ENCODE peak calls at places on chromosomes 6 and 20, in four cellular contexts. V is CD4-positive, CD25-positive, alpha-beta regulatory T cell; Y is left ventricle myocardium inferior; K is HCT116. R is an unnamed sample.

GRCh38 chr6:16799279-16800193 is 38.3 kb upstream of the ATXN1 start:
- DNase-seq in K (no peak), Y (no peak), V (no peak), R (no peak)

GRCh38 chr20:25324412-25324811 is 66.2 kb downstream of the ABHD12 start:
- DNase-seq in Y (no peak), V (no peak), K (no peak), R (no peak)

GRCh38 chr6:25414168-25414567 is 135.0 kb downstream of the CARMIL1 start:
- DNase-seq in Y (no peak), V (no peak), K (no peak), R (no peak)

GRCh38 chr6:18166314-18167007 is 11.2 kb downstream of the KDM1B start:
- DNase-seq in Y (no peak), K (no peak), V (no peak), R (no peak)

GRCh38 chr6:129104131-129104530 is 221.2 kb downstream of the LAMA2 start:
- DNase-seq in K (no peak), V (no peak), Y (no peak), R (no peak)

GRCh38 chr6:151495380-151495779 is 1.6 kb downstream of the CCDC170 start:
- DNase-seq in V (no peak), K (no peak), Y (no peak), R (no peak)

GRCh38 chr6:105196076-105196475 is 16.3 kb upstream of the POPDC3 start:
- DNase-seq in V (no peak), K (no peak), Y (no peak), R (no peak)

GRCh38 chr6:53437557-53438202 is 88.9 kb upstream of the ELOVL5 start:
- DNase-seq in V (peak; percentile 46), K (peak; percentile 67), Y (no peak), R (peak; percentile 71)

GRCh38 chr6:21462519-21462852 is 131.1 kb upstream of the SOX4 start:
- DNase-seq in K (no peak), Y (no peak), V (no peak), R (no peak)

GRCh38 chr6:159540883-159541282 is 152.2 kb downstream of the SOD2 start:
- DNase-seq in K (no peak), V (no peak), Y (no peak), R (no peak)

GRCh38 chr20:17501701-17502100 is 29.5 kb downstream of the BFSP1 start:
- DNase-seq in V (no peak), Y (no peak), K (no peak), R (no peak)

GRCh38 chr6:147699637-147700036 is 191.1 kb downstream of the SAMD5 start:
- DNase-seq in Y (no peak), V (no peak), K (peak; percentile 34), R (no peak)

GRCh38 chr6:118876814-118877213 is 17.1 kb upstream of the ASF1A start:
- DNase-seq in V (no peak), Y (no peak), K (no peak), R (no peak)

GRCh38 chr6:40586369-40586768 is 795 bp downstream of the LRFN2 start:
- DNase-seq in V (no peak), Y (no peak), K (no peak), R (no peak)

GRCh38 chr6:154590770-154591169 is 80.3 kb upstream of the CNKSR3 start:
- DNase-seq in K (no peak), Y (no peak), V (no peak), R (no peak)

GRCh38 chr6:38178584-38178886 is 359.0 kb downstream of the ZFAND3 start:
- DNase-seq in K (no peak), V (no peak), Y (no peak), R (no peak)

GRCh38 chr6:149716584-149716983 is 1.3 kb downstream of the LATS1 start:
- DNase-seq in Y (no peak), V (no peak), K (no peak), R (peak; percentile 79)
- H3K4me3 ChIP-seq in Y (peak overlapping the region; percentile 99), V (peak overlapping the region; percentile 87), K (peak overlapping the region; percentile 82), R (peak overlapping the region; percentile 99)

DNA sequence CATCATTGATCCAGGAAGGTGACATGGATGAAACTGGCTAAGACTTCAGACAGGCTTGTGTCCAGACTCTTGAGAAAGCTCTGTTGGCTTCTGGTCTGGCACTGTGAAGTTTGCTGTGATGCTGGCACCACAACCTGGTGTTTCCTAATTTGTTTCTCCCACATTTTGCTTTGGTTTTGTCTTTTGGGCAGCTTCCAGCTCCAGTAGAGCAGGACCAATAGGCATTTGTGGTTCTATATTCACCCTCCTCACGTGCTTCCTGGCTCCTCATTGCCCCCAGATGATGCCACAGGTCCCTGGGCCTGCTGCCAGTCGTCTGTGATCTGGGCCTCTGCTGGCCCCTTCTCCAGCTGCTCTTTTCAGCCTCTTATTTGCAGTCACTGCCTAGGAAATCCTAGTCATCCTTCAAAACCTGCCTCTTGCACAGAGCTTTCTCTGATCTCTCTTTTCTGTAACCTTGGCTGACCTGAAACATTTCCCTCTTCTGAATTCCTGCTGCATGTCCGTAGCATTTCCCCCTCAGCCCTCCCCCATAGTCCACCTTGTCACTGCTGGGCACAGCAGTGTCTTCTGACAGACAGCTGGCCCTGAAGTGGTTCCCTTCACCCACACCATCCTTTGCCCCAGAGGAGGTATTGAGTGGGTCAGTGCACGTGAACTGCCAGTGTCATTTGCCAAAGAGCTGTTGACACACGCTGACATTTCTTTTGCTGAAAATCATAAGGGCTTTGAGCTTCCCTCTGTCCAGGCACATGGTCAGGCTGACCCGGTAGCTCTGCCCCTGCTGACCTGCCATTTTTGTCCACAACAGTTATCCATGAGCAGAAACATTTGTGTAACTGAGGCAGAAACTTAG is 63.0 kb downstream of the PTPN1 start:
- DNase-seq in K (no peak), V (no peak), Y (peak; percentile 60), R (no peak)
- H3K4me1 ChIP-seq in K (peaks cover 19% of the 10 kb centered on the region), V (peaks cover 12% of the 10 kb centered on the region), Y (peaks cover 91% of the 10 kb centered on the region), R (no peaks in the 10 kb centered on the region)

GRCh38 chr6:41682966-41683459 is 44.7 kb downstream of the MDFI start:
- DNase-seq in Y (peak; percentile 31), V (no peak), K (no peak), R (no peak)
- H3K4me3 ChIP-seq in Y (peak overlapping the region; percentile 67), V (no peak overlapping the region), K (no peak overlapping the region), R (no peak overlapping the region)

GRCh38 chr6:110658621-110659211 is 156.6 kb downstream of the CDK19 start:
- DNase-seq in Y (no peak), V (no peak), K (no peak), R (no peak)
- H3K4me1 ChIP-seq in Y (no peaks in the 10 kb centered on the region), V (no peaks in the 10 kb centered on the region), K (peaks cover 11% of the 10 kb centered on the region), R (peaks cover 16% of the 10 kb centered on the region)

DNA sequence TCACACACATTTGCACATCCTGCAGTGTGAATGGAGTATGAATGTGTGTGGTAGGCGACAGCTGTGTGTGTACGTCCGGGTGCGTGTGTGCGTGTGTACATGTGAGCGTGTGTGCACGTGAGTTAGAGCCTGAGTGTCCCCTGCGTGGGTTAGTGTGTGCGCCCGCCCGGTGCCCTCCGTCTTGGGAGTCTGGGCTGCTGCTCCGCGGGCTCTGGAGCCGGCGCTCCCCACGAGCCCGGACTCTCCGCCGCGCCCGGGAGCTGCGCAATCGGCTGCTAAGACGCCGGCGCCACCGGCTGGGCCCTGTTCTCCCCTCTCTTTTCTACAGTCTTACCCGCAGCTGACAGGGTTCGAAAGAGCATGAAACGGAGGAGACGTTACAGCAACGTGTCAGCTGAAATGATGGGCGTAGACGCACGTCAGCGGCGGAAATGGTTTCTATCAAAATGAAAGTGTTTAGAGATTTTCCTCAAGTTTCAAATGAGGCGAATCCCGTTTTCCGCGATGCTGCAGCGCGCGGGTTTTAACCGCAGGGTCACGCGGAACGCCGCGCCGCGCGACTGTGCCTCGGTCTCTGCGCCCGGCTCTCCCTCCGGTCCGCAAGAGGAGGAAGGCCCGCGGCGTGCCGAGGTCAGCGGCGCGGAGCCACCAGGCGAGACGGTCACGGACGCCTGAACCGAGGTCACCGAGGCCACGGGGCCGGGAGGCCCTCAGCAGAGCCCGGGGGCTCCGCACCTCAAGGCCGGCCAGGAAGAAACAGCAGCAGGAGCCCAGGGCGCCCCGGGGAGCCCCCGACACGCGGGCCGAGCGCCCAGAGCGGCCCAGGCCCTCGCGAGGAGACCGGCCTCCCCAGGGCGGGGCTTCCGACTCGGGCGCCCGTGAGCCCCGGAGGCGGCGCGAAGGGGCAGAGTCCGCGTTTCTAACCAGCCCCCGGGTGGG is 95.3 kb upstream of the BHLHE23 start:
- DNase-seq in K (no peak), Y (peak; percentile 19), V (peak; percentile 78), R (no peak)
- H3K4me3 ChIP-seq in K (peak overlapping the region; percentile 46), Y (peak overlapping the region; percentile 77), V (peak overlapping the region; percentile 80), R (peak overlapping the region; percentile 13)

DNA sequence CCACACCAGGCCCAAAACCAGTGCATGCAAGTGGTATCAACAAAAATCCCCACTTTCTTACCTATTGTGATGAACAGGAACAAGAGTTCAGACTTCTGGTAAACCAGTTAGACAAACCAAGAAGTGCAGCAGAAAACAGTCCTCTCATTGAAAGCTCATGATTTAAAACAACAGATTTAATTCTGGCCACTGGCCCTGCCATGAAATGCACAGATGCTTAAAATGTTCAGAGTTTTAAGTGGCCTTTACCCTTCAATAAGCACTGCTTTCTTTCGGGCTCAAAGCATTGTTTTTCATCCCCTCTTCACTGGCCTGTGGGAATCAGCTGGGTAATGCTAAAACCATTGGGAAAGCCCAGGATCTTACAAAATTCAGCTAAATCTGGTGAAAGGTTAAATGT is 102.4 kb upstream of the ISM1 start:
- DNase-seq in Y (no peak), K (no peak), V (no peak), R (no peak)
- H3K4me1 ChIP-seq in Y (no peaks in the 10 kb centered on the region), K (no peaks in the 10 kb centered on the region), V (no peaks in the 10 kb centered on the region), R (no peaks in the 10 kb centered on the region)

DNA sequence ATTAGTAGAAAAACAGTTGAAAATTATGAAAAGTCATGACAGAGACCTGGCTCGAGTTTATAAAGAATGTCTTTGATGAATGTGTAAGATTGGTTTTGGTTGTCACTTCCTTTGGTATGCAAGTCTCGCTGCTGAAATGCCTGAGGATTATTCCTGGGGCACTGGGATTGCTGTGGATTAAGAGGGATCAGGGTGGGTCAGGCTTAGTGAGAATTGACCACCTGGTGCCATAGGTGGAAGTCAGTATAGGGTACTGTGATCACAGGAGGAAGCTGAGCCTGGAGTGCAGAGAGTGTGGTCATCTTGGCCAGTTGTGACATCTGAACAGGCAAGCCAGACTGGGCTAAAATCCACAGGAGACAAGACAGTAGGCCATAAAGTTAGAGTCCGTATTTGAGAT is 34.9 kb downstream of the CEP43 start:
- DNase-seq in K (no peak), Y (no peak), V (no peak), R (no peak)
- H3K4me3 ChIP-seq in K (no peak overlapping the region), Y (no peak overlapping the region), V (no peak overlapping the region), R (no peak overlapping the region)

GRCh38 chr20:2658414-2659354 is 5.3 kb downstream of the IDH3B start:
- DNase-seq in Y (no peak), K (no peak), V (no peak), R (peak; percentile 32)

GRCh38 chr20:2656471-2657117 is 4.2 kb downstream of the NOP56 start:
- DNase-seq in V (no peak), K (no peak), Y (no peak), R (peak; percentile 25)

GRCh38 chr20:2659547-2659946 is 4.5 kb downstream of the IDH3B start:
- DNase-seq in K (no peak), Y (no peak), V (no peak), R (peak; percentile 15)

GRCh38 chr20:2657241-2657640 is 4.8 kb downstream of the NOP56 start:
- DNase-seq in V (no peak), Y (no peak), K (no peak), R (peak; percentile 22)

GRCh38 chr20:2657674-2658073 is 5.2 kb downstream of the NOP56 start:
- DNase-seq in K (no peak), V (no peak), Y (no peak), R (no peak)
- H3K4me1 ChIP-seq in K (peaks cover 3% of the 10 kb centered on the region), V (peaks cover 20% of the 10 kb centered on the region), Y (peaks cover 28% of the 10 kb centered on the region), R (peaks cover 10% of the 10 kb centered on the region)

DNA sequence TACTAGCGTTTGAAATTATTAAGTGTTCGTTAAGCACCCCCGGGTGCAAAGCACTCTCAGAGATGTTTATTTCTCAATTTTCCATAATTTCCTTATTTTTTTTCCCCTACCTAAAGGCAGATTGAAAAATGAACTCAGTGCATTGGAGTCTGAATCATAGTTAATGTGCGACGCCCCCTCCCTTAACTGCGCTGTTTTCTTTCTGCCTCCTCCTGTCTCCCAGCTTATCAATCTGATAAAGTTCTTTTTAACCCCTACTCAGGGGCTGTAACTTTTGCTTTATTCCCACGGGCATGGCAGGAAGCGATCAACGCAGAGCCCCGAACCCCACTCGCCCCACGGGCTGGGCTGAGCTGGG is 58.2 kb downstream of the ZNF831 start:
- DNase-seq in Y (no peak), V (no peak), K (no peak), R (no peak)
- H3K4me3 ChIP-seq in Y (peak overlapping the region; percentile 71), V (peak overlapping the region; percentile 45), K (no peak overlapping the region), R (no peak overlapping the region)